ENCODE peak calls at places on chromosomes 12 and 14, in seven cellular contexts. U is H9, O is neuronal stem cell, V is mesendoderm, W is mesenchymal stem cell, L is H1, K is trophoblast cell. D is an unnamed sample.

GRCh38 chr12:21945002-21945401 is 3.8 kb upstream of the ABCC9 start:
- DNase-seq in W (no peak), V (no peak), K (no peak), O (no peak), U (no peak), L (no peak), D (no peak)

GRCh38 chr12:57181561-57182155 is 34.2 kb upstream of the LRP1-AS start:
- DNase-seq in L (no peak), U (no peak), O (no peak), K (no peak), W (no peak), V (peak), D (no peak)

GRCh38 chr14:33737446-33737845 is 213.4 kb downstream of the EGLN3 start:
- DNase-seq in V (no peak), W (peak), L (no peak), K (no peak), U (no peak), O (no peak), D (no peak)

GRCh38 chr14:33962016-33962415 is 11.1 kb upstream of the EGLN3 start:
- DNase-seq in L (no peak), W (no peak), U (no peak), V (no peak), O (no peak), K (no peak), D (no peak)

GRCh38 chr12:102426599-102427541 is 53.5 kb downstream of the IGF1 start:
- DNase-seq in V (no peak), K (no peak), O (no peak), W (no peak), L (no peak), U (no peak), D (peak)

GRCh38 chr14:79465651-79466050 is 745.7 kb downstream of the DIO2 start:
- DNase-seq in U (no peak), W (no peak), V (no peak), L (no peak), K (no peak), O (no peak), D (peak)

GRCh38 chr12:65526311-65526710 is 247.8 kb downstream of the MSRB3 start:
- DNase-seq in O (no peak), K (peak), L (no peak), U (no peak), V (no peak), W (no peak), D (peak)

GRCh38 chr12:1977588-1977987 is 26.7 kb downstream of the DCP1B start:
- DNase-seq in K (no peak), O (no peak), U (no peak), V (no peak), L (no peak), W (no peak), D (no peak)

GRCh38 chr14:52998376-52999010 is 47.6 kb upstream of the FERMT2 start:
- DNase-seq in O (no peak), U (no peak), W (peak), K (no peak), L (no peak), V (no peak), D (peak)

GRCh38 chr12:46374286-46374685 is 1.7 kb upstream of the SLC38A2 start:
- DNase-seq in O (no peak), L (no peak), U (no peak), V (no peak), K (no peak), W (peak), D (no peak)

GRCh38 chr14:88838015-88838414 is 13.6 kb downstream of the TTC8 start:
- DNase-seq in L (no peak), U (no peak), O (no peak), K (no peak), W (no peak), V (no peak), D (no peak)

GRCh38 chr12:111443586-111443985 is 37.9 kb downstream of the SH2B3 start:
- DNase-seq in K (peak), W (peak), O (no peak), V (no peak), U (no peak), L (no peak), D (peak)

GRCh38 chr14:68295316-68295816 is 475.8 kb downstream of the RAD51B start:
- DNase-seq in O (no peak), W (peak), K (no peak), V (peak), L (no peak), U (peak), D (no peak)

GRCh38 chr12:31922341-31923062 is 36.7 kb upstream of the RESF1 start:
- DNase-seq in K (no peak), O (no peak), W (peak), L (no peak), U (no peak), V (peak), D (peak)

GRCh38 chr12:17016116-17016864 is 410.3 kb upstream of the LMO3 start:
- DNase-seq in V (no peak), L (no peak), W (no peak), O (no peak), U (no peak), K (no peak), D (no peak)

GRCh38 chr14:99125616-99126431 is 146.2 kb downstream of the BCL11B start:
- DNase-seq in W (no peak), O (no peak), L (no peak), K (no peak), U (no peak), V (no peak), D (no peak)

GRCh38 chr14:70791971-70792370 is 17.3 kb downstream of the MAP3K9 start:
- DNase-seq in L (no peak), U (no peak), V (no peak), O (no peak), W (no peak), K (no peak), D (no peak)

GRCh38 chr12:11067514-11067913 is 5.4 kb upstream of the TAS2R46 start:
- DNase-seq in K (no peak), L (no peak), V (no peak), W (no peak), U (no peak), O (no peak), D (peak)

GRCh38 chr14:58332514-58332913 is 34.2 kb downstream of the ARID4A start:
- DNase-seq in L (no peak), W (no peak), K (no peak), V (no peak), O (no peak), U (no peak), D (no peak)

GRCh38 chr12:92759634-92760268 is 57.0 kb downstream of the PLEKHG7 start:
- DNase-seq in W (peak), O (no peak), U (no peak), V (peak), L (no peak), K (peak), D (peak)

GRCh38 chr14:49959822-49960408 is 67.0 kb downstream of the ARF6 start:
- DNase-seq in L (no peak), V (no peak), W (no peak), U (no peak), O (no peak), K (no peak), D (no peak)

GRCh38 chr12:26692417-26692816 is 140.6 kb downstream of the ITPR2 start:
- DNase-seq in U (no peak), O (no peak), V (no peak), L (no peak), K (no peak), W (no peak), D (no peak)
- H2AK5ac ChIP-seq in U (no peak), O (no peak), V (no peak), L (no peak), K (no peak), W (peak), D (no peak)

DNA sequence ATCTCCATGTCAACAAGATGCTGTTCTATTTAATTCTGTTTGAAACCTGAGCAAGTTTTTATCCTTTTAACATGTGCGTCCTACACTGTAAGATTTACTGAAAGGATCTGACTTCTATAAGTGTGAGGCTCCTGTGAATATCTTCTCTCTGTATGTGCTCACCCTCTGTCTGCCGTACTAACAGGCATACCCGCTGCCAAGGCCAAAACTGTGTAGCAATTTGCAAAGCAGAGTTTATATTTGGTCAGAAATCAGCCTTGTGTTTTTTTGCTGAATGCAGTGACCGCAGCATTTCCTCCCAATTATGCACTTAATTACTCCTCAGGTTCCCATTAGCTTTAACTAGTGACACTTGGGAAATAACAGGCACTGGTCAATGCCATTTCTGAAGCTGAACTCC is 12.3 kb downstream of the CHST11 start:
- DNase-seq in U (no peak), V (no peak), W (no peak), L (no peak), O (no peak), K (no peak), D (no peak)
- H2AK5ac ChIP-seq in U (no peak), V (no peak), W (no peak), L (no peak), O (no peak), K (no peak), D (no peak)

DNA sequence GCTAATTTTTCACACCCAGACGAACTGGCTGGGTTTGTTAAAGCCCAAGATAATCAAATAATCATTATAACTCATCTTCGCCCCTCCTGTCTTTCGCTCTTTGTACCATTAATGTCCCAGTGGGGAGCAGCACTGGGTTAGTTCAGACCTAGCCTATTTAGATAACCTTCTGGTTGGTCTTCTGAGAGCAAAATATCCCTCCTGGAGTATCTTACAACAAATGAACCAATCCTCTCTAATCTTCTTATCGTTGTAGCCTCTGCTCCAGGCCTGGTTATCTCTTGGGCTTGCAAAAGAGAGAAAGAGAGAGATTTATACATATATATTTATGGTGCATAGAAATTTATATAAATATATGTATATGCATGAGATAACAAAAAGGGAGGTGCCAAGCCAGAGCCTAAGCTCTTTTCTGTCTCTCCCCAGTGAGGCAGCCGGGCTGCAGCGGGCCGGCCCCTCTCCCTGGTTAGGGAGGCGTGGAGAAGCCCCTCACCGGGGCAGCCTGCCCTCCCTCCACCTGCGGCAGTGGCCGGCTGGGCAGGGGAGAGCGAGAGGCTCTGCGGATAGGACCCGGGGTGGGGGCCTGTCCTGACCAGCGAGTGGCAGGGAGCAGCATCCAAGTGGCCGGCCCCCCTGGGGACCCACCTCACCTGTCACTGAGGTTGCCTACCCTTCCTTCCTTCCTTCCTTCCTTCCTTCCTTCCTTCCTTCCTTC is 202.0 kb upstream of the LHX5 start:
- DNase-seq in W (no peak), V (no peak), U (no peak), L (no peak), K (no peak), O (no peak), D (no peak)
- H2AK5ac ChIP-seq in W (no peak), V (no peak), U (no peak), L (no peak), K (no peak), O (no peak), D (no peak)

DNA sequence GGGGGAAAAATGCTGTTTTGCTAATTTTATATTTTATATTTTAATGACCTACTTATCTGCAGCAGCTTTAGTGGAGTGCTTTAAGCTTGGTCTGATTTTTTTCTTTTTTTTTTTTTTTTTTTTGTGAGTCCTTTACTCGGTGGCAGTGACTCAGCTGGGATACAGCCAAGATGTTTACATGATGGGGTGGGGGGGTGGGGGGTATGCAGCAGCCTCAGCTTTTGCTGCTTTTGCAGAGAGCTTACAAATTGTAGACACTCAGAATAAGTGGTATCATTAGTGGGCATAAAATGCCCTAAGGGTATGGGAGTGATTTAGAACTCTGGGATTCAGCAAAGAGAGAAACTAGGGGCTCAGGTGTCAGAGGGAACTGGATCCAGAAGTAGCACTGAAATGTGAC is 38.2 kb upstream of the ARHGAP5 start:
- DNase-seq in V (no peak), L (no peak), K (no peak), O (no peak), W (peak), U (no peak), D (peak)
- H2AK5ac ChIP-seq in V (no peak), L (no peak), K (no peak), O (no peak), W (no peak), U (no peak), D (no peak)

GRCh38 chr14:94671870-94672444 is 59.8 kb downstream of the SERPINA3 start:
- DNase-seq in L (no peak), V (peak), U (no peak), K (peak), O (no peak), W (no peak), D (no peak)

GRCh38 chr14:94673781-94674231 is 61.6 kb downstream of the SERPINA3 start:
- DNase-seq in V (no peak), W (no peak), K (no peak), L (no peak), O (no peak), U (no peak), D (peak)

GRCh38 chr14:94673071-94673470 is 60.9 kb downstream of the SERPINA3 start:
- DNase-seq in U (no peak), V (no peak), L (no peak), O (no peak), K (no peak), W (no peak), D (no peak)

GRCh38 chr14:94675036-94675435 is 62.8 kb downstream of the SERPINA3 start:
- DNase-seq in O (no peak), V (no peak), K (no peak), U (no peak), W (no peak), L (no peak), D (no peak)

GRCh38 chr14:94670692-94671285 is 58.6 kb downstream of the SERPINA3 start:
- DNase-seq in O (no peak), L (no peak), W (no peak), U (no peak), V (no peak), K (no peak), D (no peak)
- H2AK5ac ChIP-seq in O (peak), L (no peak), W (no peak), U (no peak), V (no peak), K (no peak), D (no peak)

GRCh38 chr12:75592086-75592485 is 80.7 kb upstream of the KRR1 start:
- DNase-seq in L (no peak), V (no peak), O (no peak), W (no peak), U (no peak), K (no peak), D (no peak)
- H2AK5ac ChIP-seq in L (no peak), V (no peak), O (no peak), W (no peak), U (no peak), K (no peak), D (no peak)

D was measured in IMR-90.